ENCODE peak calls at places on chromosomes 12 and 14, in six cellular contexts. Z is astrocyte of the spinal cord; Y is HCT116; W is GM12865; G is CD4-positive, alpha-beta T cell; B is cardiac muscle cell. X is an unnamed sample.

GRCh38 chr14:104075530-104076151 is 9.9 kb upstream of the ASPG start:
- DNase-seq in G (no peak), W (no peak), B (no peak), Z (no peak), Y (no peak), X (no peak)

GRCh38 chr12:115166698-115167315 is 482.8 kb upstream of the TBX3 start:
- DNase-seq in Z (peak; percentile 43), G (no peak), W (no peak), B (no peak), Y (no peak), X (no peak)

GRCh38 chr12:121801601-121802484 is 2.0 kb upstream of the SETD1B start:
- DNase-seq in B (no peak), Z (peak; percentile 67), Y (no peak), G (peak; percentile 65), W (peak; percentile 71), X (no peak)

GRCh38 chr14:100320157-100320856 is 2.8 kb upstream of the SLC25A47 start:
- DNase-seq in W (no peak), G (no peak), Z (no peak), B (no peak), Y (no peak), X (no peak)

GRCh38 chr14:94581127-94581999 is at the start of gene SERPINA5:
- DNase-seq in Y (no peak), W (no peak), B (peak; percentile 46), Z (peak; percentile 31), G (no peak), X (no peak)

GRCh38 chr14:100669468-100669867 is 57.2 kb upstream of the DLK1 start:
- DNase-seq in Y (no peak), G (no peak), B (peak; percentile 48), W (no peak), Z (no peak), X (no peak)

GRCh38 chr12:31897791-31898503 is 61.3 kb upstream of the RESF1 start:
- DNase-seq in Y (peak; percentile 19), G (no peak), Z (peak; percentile 28), B (peak; percentile 44), W (peak; percentile 84), X (no peak)

GRCh38 chr14:37384870-37385596 is 187.3 kb downstream of the MIPOL1 start:
- DNase-seq in W (no peak), Y (no peak), Z (no peak), B (no peak), G (no peak), X (no peak)

GRCh38 chr12:46159239-46159901 is 109.5 kb downstream of the SLC38A1 start:
- DNase-seq in B (no peak), G (no peak), Z (no peak), Y (no peak), W (no peak), X (no peak)

GRCh38 chr14:64501326-64502171 is 2.1 kb downstream of the ZBTB25 start:
- DNase-seq in G (no peak), Y (no peak), Z (peak; percentile 71), W (peak; percentile 32), B (no peak), X (no peak)

GRCh38 chr14:99476864-99477263 is 3.8 kb downstream of the SETD3 start:
- DNase-seq in Y (no peak), Z (no peak), G (no peak), B (no peak), W (no peak), X (no peak)

GRCh38 chr12:89156862-89157262 is 195.4 kb downstream of the DUSP6 start:
- DNase-seq in Z (peak; percentile 14), Y (no peak), B (no peak), W (no peak), G (no peak), X (no peak)

GRCh38 chr14:71321556-71322315 is 414.5 kb downstream of the PCNX1 start:
- DNase-seq in B (peak; percentile 44), W (peak; percentile 39), Z (peak; percentile 69), G (no peak), Y (peak; percentile 65), X (no peak)

GRCh38 chr14:51554953-51555352 is 96.8 kb upstream of the FRMD6 start:
- DNase-seq in Z (peak; percentile 35), B (no peak), G (no peak), Y (no peak), W (peak; percentile 57), X (no peak)

GRCh38 chr14:75709207-75709812 is 48.3 kb downstream of the TTLL5 start:
- DNase-seq in Y (peak; percentile 68), Z (peak; percentile 89), B (peak; percentile 86), G (peak; percentile 49), W (peak; percentile 85), X (peak; percentile 57)

GRCh38 chr14:85714046-85714445 is 184.1 kb downstream of the FLRT2 start:
- DNase-seq in Y (no peak), W (no peak), B (no peak), G (no peak), Z (no peak), X (no peak)

GRCh38 chr12:64672925-64673409 is 62.7 kb downstream of the RASSF3 start:
- DNase-seq in W (no peak), G (peak; percentile 40), B (no peak), Y (peak; percentile 56), Z (peak; percentile 29), X (no peak)

GRCh38 chr12:119486599-119487154 is 106.9 kb upstream of the TMEM233 start:
- DNase-seq in B (no peak), Y (no peak), G (no peak), Z (no peak), W (no peak), X (no peak)

GRCh38 chr12:50222275-50222783 is 55.2 kb upstream of the CERS5 start:
- DNase-seq in Z (peak; percentile 91), B (peak; percentile 67), G (no peak), W (peak; percentile 59), Y (peak; percentile 52), X (peak; percentile 59)

GRCh38 chr12:126704609-126705008 is 1562.4 kb upstream of the TMEM132C start:
- DNase-seq in G (no peak), B (no peak), W (no peak), Z (no peak), Y (no peak), X (no peak)
- TF ChIP-seq CTCF in G (no peak), B (no peak), W (peak; percentile 8), Z (peak; percentile 15), Y (no peak), X (no peak)

GRCh38 chr12:108516511-108517275 is 1.6 kb downstream of the FICD start:
- DNase-seq in Z (no peak), Y (no peak), B (no peak), G (no peak), W (peak; percentile 37), X (no peak)

GRCh38 chr12:108518101-108518715 is 3.1 kb downstream of the FICD start:
- DNase-seq in W (no peak), G (no peak), Y (no peak), Z (no peak), B (no peak), X (no peak)

GRCh38 chr12:108517288-108518100 is 2.4 kb downstream of the FICD start:
- DNase-seq in Z (no peak), G (no peak), B (no peak), W (no peak), Y (no peak), X (no peak)

GRCh38 chr12:108518716-108519496 is 3.8 kb downstream of the FICD start:
- DNase-seq in Z (no peak), Y (no peak), B (no peak), G (no peak), W (no peak), X (no peak)

DNA sequence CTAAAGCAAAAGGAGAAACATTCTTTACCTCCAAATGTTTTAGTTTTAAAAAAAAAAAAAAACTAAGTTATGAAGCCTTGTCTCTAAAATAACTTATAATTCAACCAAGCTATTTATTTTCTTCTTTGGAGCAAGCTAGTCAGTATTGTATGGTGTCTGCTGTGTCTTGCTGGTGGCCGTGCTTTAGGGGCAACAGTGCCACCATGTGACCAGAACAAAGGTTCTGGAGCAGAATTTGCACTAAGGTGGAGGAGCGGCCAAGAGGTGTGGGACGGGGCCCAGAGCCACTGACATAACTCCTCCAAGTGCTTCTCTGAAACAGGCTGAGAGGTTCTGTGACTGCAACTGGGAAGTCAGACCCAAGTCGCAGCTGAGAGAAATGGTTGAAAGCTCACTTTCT is 4.5 kb downstream of the FICD start:
- DNase-seq in Z (no peak), G (no peak), W (peak; percentile 39), B (no peak), Y (no peak), X (no peak)
- TF ChIP-seq CTCF in Z (no peak), G (no peak), W (peak; percentile 12), B (no peak), Y (no peak), X (no peak)

GRCh38 chr12:66117242-66117641 is 13.3 kb downstream of the LLPH start:
- DNase-seq in W (no peak), Y (no peak), G (no peak), B (no peak), Z (no peak), X (no peak)

GRCh38 chr12:66119229-66119869 is 11.2 kb downstream of the LLPH start:
- DNase-seq in B (no peak), W (no peak), Y (no peak), Z (no peak), G (no peak), X (no peak)

GRCh38 chr12:66118240-66118891 is 12.2 kb downstream of the LLPH start:
- DNase-seq in G (no peak), Z (no peak), Y (no peak), B (no peak), W (no peak), X (no peak)

GRCh38 chr12:66119870-66120241 is 10.7 kb downstream of the LLPH start:
- DNase-seq in Z (no peak), W (peak; percentile 14), B (no peak), G (no peak), Y (no peak), X (no peak)

DNA sequence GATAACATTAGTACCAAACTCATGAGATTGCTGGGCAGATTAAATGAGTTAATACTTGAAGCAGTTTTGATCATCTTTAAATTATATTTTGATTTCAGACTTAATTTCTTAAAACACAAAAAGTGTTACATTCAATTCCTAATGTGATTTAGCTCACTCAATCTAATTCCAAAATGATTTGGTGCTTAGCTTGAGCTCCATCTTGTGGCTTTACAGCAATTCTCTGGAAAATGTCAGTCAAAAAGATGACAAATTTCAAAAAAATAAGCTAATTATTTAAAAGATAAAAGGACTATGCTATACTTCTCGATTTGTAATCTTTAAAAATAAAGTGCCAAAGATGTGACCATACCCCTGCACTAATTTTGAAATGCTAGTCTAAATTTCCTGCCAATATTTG is 10.1 kb downstream of the LLPH start:
- DNase-seq in G (no peak), Y (no peak), W (no peak), Z (no peak), B (no peak), X (no peak)
- TF ChIP-seq CTCF in G (no peak), Y (peak; percentile 21), W (no peak), Z (no peak), B (no peak), X (no peak)

DNA sequence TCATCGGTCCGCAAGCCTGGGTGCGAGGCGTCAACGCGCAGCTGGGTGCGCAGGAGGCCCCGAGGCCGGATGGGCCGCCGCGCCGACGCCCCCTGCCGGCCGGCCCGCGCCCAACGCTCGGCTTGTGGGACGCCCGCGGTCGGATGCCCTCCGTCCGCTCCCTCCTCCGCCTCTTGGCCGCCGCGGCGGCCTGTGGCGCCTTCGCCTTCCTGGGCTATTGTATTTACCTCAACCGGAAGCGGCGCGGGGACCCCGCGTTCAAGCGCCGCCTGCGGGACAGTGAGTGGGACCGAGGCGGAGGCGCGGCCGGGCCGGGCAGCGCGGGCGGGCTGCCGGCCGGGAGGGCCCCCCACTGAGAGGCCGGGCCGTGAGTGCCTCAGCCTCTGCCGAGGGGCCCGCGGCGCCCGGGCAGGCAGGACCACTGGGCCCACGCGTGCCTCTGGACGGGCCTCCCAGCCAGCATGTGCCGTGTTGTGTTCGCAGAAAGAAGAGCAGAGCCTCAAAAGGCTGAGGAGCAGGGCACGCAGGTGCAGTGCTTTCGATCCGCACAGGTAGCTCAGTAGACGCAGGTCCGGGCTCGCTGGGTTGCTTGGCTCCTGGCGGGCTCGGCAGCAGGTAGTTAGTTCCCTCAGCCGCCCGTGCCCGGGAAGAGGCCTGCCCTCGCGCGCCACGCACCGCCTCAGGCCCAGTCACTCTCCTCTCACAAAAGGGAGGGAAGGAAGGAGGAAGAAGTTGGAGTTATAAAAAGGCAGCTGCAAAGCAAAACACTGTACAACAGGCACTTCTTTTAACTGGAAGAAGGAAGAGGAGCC is at the start of gene TOMM20L:
- DNase-seq in B (peak; percentile 81), Y (peak; percentile 15), W (peak; percentile 83), G (peak; percentile 48), Z (peak; percentile 55), X (peak; percentile 92)
- TF ChIP-seq CTCF in B (peak; percentile 64), Y (peak; percentile 8), W (peak; percentile 83), G (peak; percentile 80), Z (peak; percentile 46), X (peak; percentile 87)